ENCODE peak calls at places on chromosomes 12 and 14, in five cellular contexts. U is AG10803, A is heart right ventricle, Z is lower leg skin, K is RWPE1. R is an unnamed sample.

GRCh38 chr14:71536015-71536535 is 396.2 kb upstream of the RGS6 start:
- DNase-seq in U (no peak), A (no peak), K (no peak), Z (no peak), R (no peak)

GRCh38 chr12:124564232-124564958 is 3.0 kb downstream of the NCOR2 start:
- DNase-seq in K (no peak), Z (no peak), A (no peak), U (no peak), R (no peak)

GRCh38 chr14:54221971-54222370 is 174.8 kb upstream of the CDKN3 start:
- DNase-seq in Z (no peak), U (no peak), A (no peak), K (no peak), R (no peak)

GRCh38 chr12:1907652-1908611 is 10.5 kb downstream of the CACNA2D4 start:
- DNase-seq in U (no peak), Z (no peak), K (peak), A (no peak), R (peak)

GRCh38 chr14:64952598-64953309 is 10.2 kb upstream of the GPX2 start:
- DNase-seq in Z (no peak), A (no peak), K (no peak), U (no peak), R (no peak)

GRCh38 chr12:75633789-75634188 is 122.4 kb upstream of the KRR1 start:
- DNase-seq in Z (no peak), U (no peak), A (no peak), K (no peak), R (no peak)

GRCh38 chr14:68794130-68794855 is 1.4 kb upstream of the ZFP36L1 start:
- DNase-seq in U (peak), K (peak), Z (peak), A (peak), R (no peak)

GRCh38 chr12:3622021-3622731 is 130.7 kb downstream of the CRACR2A start:
- DNase-seq in K (no peak), A (no peak), U (peak), Z (no peak), R (no peak)

GRCh38 chr12:31008961-31009840 is 64.5 kb upstream of the DDX11 start:
- DNase-seq in U (no peak), A (no peak), Z (no peak), K (no peak), R (no peak)

GRCh38 chr14:105268736-105269354 is 20.5 kb downstream of the BTBD6 start:
- DNase-seq in U (no peak), K (no peak), Z (no peak), A (no peak), R (no peak)

GRCh38 chr14:105271224-105271890 is 23.0 kb downstream of the BTBD6 start:
- DNase-seq in U (no peak), A (no peak), K (no peak), Z (no peak), R (no peak)

GRCh38 chr14:105269405-105269804 is 21.1 kb downstream of the BTBD6 start:
- DNase-seq in K (no peak), A (no peak), U (no peak), Z (no peak), R (no peak)

GRCh38 chr14:105272623-105273022 is 24.3 kb downstream of the BTBD6 start:
- DNase-seq in U (no peak), A (no peak), Z (no peak), K (no peak), R (no peak)

DNA sequence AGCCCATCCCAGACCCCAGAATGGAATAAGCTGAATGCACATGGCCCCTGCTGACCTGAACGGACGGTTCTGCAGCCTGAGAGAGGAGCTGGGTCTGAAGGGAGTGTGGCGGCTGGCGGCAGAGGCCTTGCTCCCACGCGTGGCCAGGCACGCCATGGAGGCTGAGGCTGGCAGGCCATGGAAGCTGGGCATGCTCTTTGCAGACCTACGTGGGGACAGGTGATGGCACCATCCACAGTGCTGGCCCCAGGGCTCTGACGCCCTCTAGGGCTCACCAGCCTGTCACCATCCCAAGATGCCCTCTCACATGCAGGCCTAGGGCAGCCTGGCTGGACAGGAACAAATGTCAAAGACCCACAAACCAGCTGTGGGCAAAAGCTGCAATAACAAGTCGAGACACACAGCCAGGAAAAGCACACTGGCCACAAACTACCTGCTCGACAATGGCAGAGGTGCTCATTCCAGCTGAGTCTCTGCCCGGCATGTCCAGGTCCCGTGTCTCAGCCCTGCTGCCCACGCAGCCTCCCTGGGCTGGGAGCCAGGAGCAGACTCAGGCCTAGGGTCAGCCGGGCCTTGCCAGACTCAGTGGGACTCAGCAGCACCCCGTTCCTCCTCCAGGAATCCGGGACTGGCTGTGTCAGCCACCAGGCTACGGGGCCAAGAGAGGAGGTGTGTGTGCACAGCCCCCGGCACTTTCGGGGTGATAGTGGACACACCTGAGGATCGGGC is 19.7 kb downstream of the BTBD6 start:
- DNase-seq in A (no peak), Z (no peak), U (no peak), K (no peak), R (no peak)
- TF ChIP-seq CTCF in A (peak), Z (no peak), U (no peak), K (no peak), R (no peak)

GRCh38 chr12:86186449-86186848 is 69.7 kb downstream of the MGAT4C start:
- DNase-seq in U (no peak), A (no peak), Z (no peak), K (peak), R (no peak)
- TF ChIP-seq CTCF in U (no peak), A (no peak), Z (no peak), K (no peak), R (no peak)

DNA sequence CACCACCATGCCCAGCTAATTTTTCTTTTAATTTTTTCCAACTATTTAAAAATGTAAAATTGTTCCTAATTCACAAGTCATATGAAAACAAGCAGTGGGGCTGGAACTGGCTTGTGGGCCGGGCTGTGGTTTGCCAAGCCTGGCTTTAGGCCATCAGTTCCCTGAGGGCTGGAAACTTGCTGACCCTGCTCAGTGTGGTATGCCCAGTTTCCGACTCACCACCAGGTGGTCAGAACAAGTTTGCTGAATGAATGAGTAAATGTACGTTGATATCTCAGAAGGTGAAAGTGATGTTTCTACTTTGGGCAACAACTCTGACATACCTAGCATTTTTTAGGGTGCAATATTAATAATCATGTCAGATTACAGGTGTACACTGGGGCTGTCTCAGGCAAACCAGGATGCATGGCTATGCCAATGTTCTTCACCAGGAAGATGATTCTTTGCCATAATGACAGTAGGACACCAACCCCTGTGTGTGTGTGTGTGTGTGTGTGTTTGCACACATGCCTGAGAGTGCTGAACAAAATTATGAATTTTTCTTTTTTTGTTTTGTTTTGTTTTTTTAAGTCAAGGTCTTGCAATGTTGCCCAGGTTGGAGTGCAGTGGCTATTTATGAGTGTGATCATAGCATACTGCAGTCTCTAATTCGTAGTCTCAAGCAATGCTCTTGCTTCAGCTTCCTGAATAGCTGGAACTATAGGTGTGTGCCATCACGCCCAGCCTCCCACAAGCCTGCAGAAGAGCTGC is 106.1 kb downstream of the PTPN11 start:
- DNase-seq in K (peak), A (no peak), Z (no peak), U (peak), R (no peak)
- TF ChIP-seq CTCF in K (no peak), A (no peak), Z (no peak), U (no peak), R (peak)

DNA sequence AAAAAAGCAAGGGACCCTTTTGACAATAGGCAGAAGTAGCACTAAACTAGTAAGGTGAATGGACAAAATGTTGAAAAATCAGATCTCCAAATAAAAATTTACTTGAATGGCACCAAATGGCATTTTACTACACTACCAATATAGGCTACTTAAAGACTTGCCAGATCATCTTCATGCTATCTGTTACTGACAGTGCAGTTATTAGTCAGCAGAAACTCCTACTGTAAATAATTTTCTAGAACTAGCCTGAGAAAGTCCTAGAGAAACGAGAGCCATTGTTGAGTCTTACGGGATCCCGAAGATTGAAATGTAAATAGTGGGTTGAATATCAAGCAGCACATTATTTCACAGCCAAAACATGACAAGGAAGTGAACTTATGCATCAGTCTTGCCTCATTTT is 350.3 kb downstream of the SEC23A start:
- DNase-seq in K (no peak), A (no peak), U (no peak), Z (no peak), R (no peak)
- TF ChIP-seq CTCF in K (no peak), A (no peak), U (no peak), Z (no peak), R (no peak)

GRCh38 chr14:74492413-74493342 is at the start of gene NPC2:
- DNase-seq in A (no peak), K (no peak), U (no peak), Z (no peak), R (no peak)

GRCh38 chr14:74488788-74489397 is 4.2 kb downstream of the NPC2 start:
- DNase-seq in U (peak), A (no peak), K (peak), Z (no peak), R (no peak)

GRCh38 chr14:74495356-74495755 is 1.8 kb downstream of the ISCA2 start:
- DNase-seq in K (no peak), Z (no peak), A (no peak), U (no peak), R (no peak)

GRCh38 chr14:74493343-74494261 is at the start of gene ISCA2:
- DNase-seq in K (peak), Z (peak), U (peak), A (peak), R (peak)

DNA sequence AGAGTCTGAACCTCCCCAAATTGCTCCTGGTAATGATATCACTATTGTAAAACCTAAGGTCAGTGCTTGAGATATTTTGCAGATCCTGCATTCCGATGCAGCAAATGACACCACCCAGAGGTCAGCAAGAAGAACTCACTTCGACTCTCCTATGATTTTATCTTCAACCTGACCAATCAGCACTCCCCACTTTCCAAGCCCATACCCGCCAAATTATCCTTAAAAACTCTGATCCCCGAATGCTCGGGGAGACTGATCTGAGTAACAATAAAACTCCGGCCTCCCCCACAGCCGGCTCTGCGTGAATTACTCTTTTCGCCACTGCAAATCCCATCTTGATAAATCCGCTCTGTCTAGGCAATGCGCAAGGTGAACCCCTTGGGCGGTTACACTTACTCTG is 1.2 kb downstream of the NPC2 start:
- DNase-seq in K (peak), U (peak), A (no peak), Z (no peak), R (no peak)
- TF ChIP-seq CTCF in K (peak), U (peak), A (peak), Z (no peak), R (peak)

DNA sequence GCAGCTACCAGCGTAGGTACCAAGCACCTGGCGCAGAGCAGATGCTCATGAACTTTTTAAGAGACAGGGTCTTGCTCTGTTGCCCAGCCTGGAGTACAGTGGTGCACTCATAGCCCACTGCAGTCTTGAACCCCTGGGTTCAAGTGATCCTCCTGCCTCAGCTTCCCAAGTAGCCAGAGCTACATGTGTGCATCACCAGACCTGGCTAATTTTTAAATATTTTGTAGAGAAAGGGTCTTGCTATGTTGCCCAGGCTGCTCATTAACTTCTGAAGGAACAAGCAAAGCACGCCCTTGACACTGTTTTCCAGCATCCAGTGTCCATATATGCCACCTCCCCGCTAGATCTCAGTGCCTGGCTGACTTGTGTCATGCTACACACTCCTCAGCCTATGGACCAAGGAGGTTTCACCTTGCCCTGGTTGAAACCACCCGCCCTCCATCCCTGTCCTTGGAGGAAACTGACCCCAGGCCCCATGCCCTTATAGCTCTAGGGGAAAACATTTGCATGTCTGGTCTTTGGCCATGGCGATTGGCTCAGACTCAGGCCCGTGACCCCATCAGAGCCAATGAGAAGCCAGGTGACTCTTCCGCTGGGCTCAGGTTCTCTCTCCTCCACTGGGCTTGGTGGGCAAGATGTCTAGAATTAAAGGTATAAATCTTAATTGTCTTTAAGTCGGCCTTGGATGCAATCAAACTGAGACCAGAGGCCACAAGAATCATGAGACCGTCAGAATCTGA is 26.3 kb downstream of the TESC start:
- DNase-seq in U (no peak), Z (no peak), K (no peak), A (no peak), R (no peak)
- TF ChIP-seq CTCF in U (no peak), Z (no peak), K (no peak), A (no peak), R (no peak)

GRCh38 chr14:91858536-91859275 is 8.6 kb downstream of the TC2N start:
- DNase-seq in A (no peak), K (no peak), U (peak), Z (peak), R (no peak)
- TF ChIP-seq CTCF in A (no peak), K (no peak), U (no peak), Z (no peak), R (no peak)

GRCh38 chr12:105562727-105563072 is 232.2 kb downstream of the C12orf75 start:
- DNase-seq in K (peak), U (no peak), A (no peak), Z (peak), R (no peak)

GRCh38 chr12:105559292-105559691 is 228.8 kb downstream of the C12orf75 start:
- DNase-seq in K (no peak), A (no peak), U (no peak), Z (no peak), R (no peak)

GRCh38 chr12:105567061-105567460 is 236.6 kb downstream of the C12orf75 start:
- DNase-seq in U (no peak), Z (no peak), A (no peak), K (no peak), R (no peak)

GRCh38 chr12:105561981-105562726 is 231.7 kb downstream of the C12orf75 start:
- DNase-seq in A (peak), Z (peak), U (peak), K (peak), R (no peak)
- TF ChIP-seq CTCF in A (no peak), Z (no peak), U (no peak), K (no peak), R (peak)